ENCODE peak calls at places on chromosome 7, in seven cellular contexts. One of them, this sample, is unnamed.

GRCh38 chr7:105298439-105298894 is 90.3 kb downstream of the SRPK2 start:
- DNase-seq in lower lobe of right lung: no peak
- DNase-seq in bronchial epithelial cell: no peak
- DNase-seq in MM.1S: peak
- DNase-seq in brain microvascular endothelial cell: no peak
- DNase-seq in mesothelial cell of epicardium: no peak
- DNase-seq in HepG2: no peak
- DNase-seq in this sample: no peak

GRCh38 chr7:67455508-67455907 is 458.9 kb downstream of the TYW1 start:
- DNase-seq in lower lobe of right lung: no peak
- DNase-seq in bronchial epithelial cell: no peak
- DNase-seq in MM.1S: no peak
- DNase-seq in brain microvascular endothelial cell: no peak
- DNase-seq in mesothelial cell of epicardium: no peak
- DNase-seq in HepG2: no peak
- DNase-seq in this sample: no peak

GRCh38 chr7:127927339-127927679 is 103.9 kb downstream of the LRRC4 start:
- DNase-seq in lower lobe of right lung: no peak
- DNase-seq in bronchial epithelial cell: no peak
- DNase-seq in MM.1S: no peak
- DNase-seq in brain microvascular endothelial cell: peak
- DNase-seq in mesothelial cell of epicardium: no peak
- DNase-seq in HepG2: peak
- DNase-seq in this sample: no peak

GRCh38 chr7:112296416-112296815 is 89.9 kb downstream of the ZNF277 start:
- DNase-seq in lower lobe of right lung: no peak
- DNase-seq in bronchial epithelial cell: no peak
- DNase-seq in MM.1S: no peak
- DNase-seq in brain microvascular endothelial cell: peak
- DNase-seq in mesothelial cell of epicardium: no peak
- DNase-seq in HepG2: no peak
- DNase-seq in this sample: no peak

GRCh38 chr7:156614434-156615264 is 25.9 kb upstream of the RNF32 start:
- DNase-seq in lower lobe of right lung: no peak
- DNase-seq in bronchial epithelial cell: no peak
- DNase-seq in MM.1S: no peak
- DNase-seq in brain microvascular endothelial cell: no peak
- DNase-seq in mesothelial cell of epicardium: no peak
- DNase-seq in HepG2: peak
- DNase-seq in this sample: no peak

GRCh38 chr7:79529896-79530235 is 76.4 kb upstream of the MAGI2 start:
- DNase-seq in lower lobe of right lung: no peak
- DNase-seq in bronchial epithelial cell: peak
- DNase-seq in MM.1S: no peak
- DNase-seq in brain microvascular endothelial cell: no peak
- DNase-seq in mesothelial cell of epicardium: no peak
- DNase-seq in HepG2: no peak
- DNase-seq in this sample: no peak

GRCh38 chr7:47724335-47724982 is 142.5 kb upstream of the TNS3 start:
- DNase-seq in lower lobe of right lung: no peak
- DNase-seq in bronchial epithelial cell: peak
- DNase-seq in MM.1S: no peak
- DNase-seq in brain microvascular endothelial cell: peak
- DNase-seq in mesothelial cell of epicardium: no peak
- DNase-seq in HepG2: peak
- DNase-seq in this sample: no peak

GRCh38 chr7:116864084-116864483 is 1.7 kb downstream of the CAPZA2 start:
- DNase-seq in lower lobe of right lung: no peak
- DNase-seq in bronchial epithelial cell: no peak
- DNase-seq in MM.1S: no peak
- DNase-seq in brain microvascular endothelial cell: no peak
- DNase-seq in mesothelial cell of epicardium: no peak
- DNase-seq in HepG2: no peak
- DNase-seq in this sample: no peak

GRCh38 chr7:73725703-73726466 is 6.4 kb upstream of the STX1A start:
- DNase-seq in lower lobe of right lung: peak
- DNase-seq in bronchial epithelial cell: peak
- DNase-seq in MM.1S: peak
- DNase-seq in brain microvascular endothelial cell: peak
- DNase-seq in mesothelial cell of epicardium: peak
- DNase-seq in HepG2: peak
- DNase-seq in this sample: peak

GRCh38 chr7:101362334-101363195 is at the start of gene COL26A1:
- DNase-seq in lower lobe of right lung: peak
- DNase-seq in bronchial epithelial cell: no peak
- DNase-seq in MM.1S: no peak
- DNase-seq in brain microvascular endothelial cell: no peak
- DNase-seq in mesothelial cell of epicardium: peak
- DNase-seq in HepG2: no peak
- DNase-seq in this sample: peak

GRCh38 chr7:80060218-80060806 is 74.3 kb upstream of the GNAI1 start:
- DNase-seq in lower lobe of right lung: no peak
- DNase-seq in bronchial epithelial cell: peak
- DNase-seq in MM.1S: peak
- DNase-seq in brain microvascular endothelial cell: no peak
- DNase-seq in mesothelial cell of epicardium: no peak
- DNase-seq in HepG2: peak
- DNase-seq in this sample: no peak

GRCh38 chr7:158647475-158647792 is 57.2 kb downstream of the NCAPG2 start:
- DNase-seq in lower lobe of right lung: no peak
- DNase-seq in bronchial epithelial cell: no peak
- DNase-seq in MM.1S: no peak
- DNase-seq in brain microvascular endothelial cell: no peak
- DNase-seq in mesothelial cell of epicardium: no peak
- DNase-seq in HepG2: no peak
- DNase-seq in this sample: no peak

GRCh38 chr7:94444808-94445207 is 50.1 kb downstream of the COL1A2 start:
- DNase-seq in lower lobe of right lung: no peak
- DNase-seq in bronchial epithelial cell: no peak
- DNase-seq in MM.1S: no peak
- DNase-seq in brain microvascular endothelial cell: no peak
- DNase-seq in mesothelial cell of epicardium: no peak
- DNase-seq in HepG2: no peak
- DNase-seq in this sample: no peak

GRCh38 chr7:9983048-9983447 is 990.6 kb upstream of the PHF14 start:
- DNase-seq in lower lobe of right lung: no peak
- DNase-seq in bronchial epithelial cell: no peak
- DNase-seq in MM.1S: no peak
- DNase-seq in brain microvascular endothelial cell: no peak
- DNase-seq in mesothelial cell of epicardium: no peak
- DNase-seq in HepG2: no peak
- DNase-seq in this sample: no peak
- TF ChIP-seq CTCF in lower lobe of right lung: no peak
- TF ChIP-seq CTCF in bronchial epithelial cell: no peak
- TF ChIP-seq CTCF in MM.1S: no peak
- TF ChIP-seq CTCF in brain microvascular endothelial cell: no peak
- TF ChIP-seq CTCF in mesothelial cell of epicardium: no peak
- TF ChIP-seq CTCF in HepG2: no peak
- TF ChIP-seq CTCF in this sample: no peak

GRCh38 chr7:148611692-148612091 is 21.1 kb downstream of the C7orf33 start:
- DNase-seq in lower lobe of right lung: no peak
- DNase-seq in bronchial epithelial cell: no peak
- DNase-seq in MM.1S: no peak
- DNase-seq in brain microvascular endothelial cell: no peak
- DNase-seq in mesothelial cell of epicardium: no peak
- DNase-seq in HepG2: no peak
- DNase-seq in this sample: no peak
- TF ChIP-seq CTCF in lower lobe of right lung: no peak
- TF ChIP-seq CTCF in bronchial epithelial cell: no peak
- TF ChIP-seq CTCF in MM.1S: peak
- TF ChIP-seq CTCF in brain microvascular endothelial cell: no peak
- TF ChIP-seq CTCF in mesothelial cell of epicardium: no peak
- TF ChIP-seq CTCF in HepG2: peak
- TF ChIP-seq CTCF in this sample: no peak

GRCh38 chr7:2643386-2644229 is 11.8 kb downstream of the TTYH3 start:
- DNase-seq in lower lobe of right lung: no peak
- DNase-seq in bronchial epithelial cell: no peak
- DNase-seq in MM.1S: peak
- DNase-seq in brain microvascular endothelial cell: no peak
- DNase-seq in mesothelial cell of epicardium: no peak
- DNase-seq in HepG2: no peak
- DNase-seq in this sample: no peak
- TF ChIP-seq CTCF in lower lobe of right lung: peak
- TF ChIP-seq CTCF in bronchial epithelial cell: no peak
- TF ChIP-seq CTCF in MM.1S: peak
- TF ChIP-seq CTCF in brain microvascular endothelial cell: peak
- TF ChIP-seq CTCF in mesothelial cell of epicardium: no peak
- TF ChIP-seq CTCF in HepG2: no peak
- TF ChIP-seq CTCF in this sample: no peak

GRCh38 chr7:43942997-43943701 is 16.9 kb downstream of the UBE2D4 start:
- DNase-seq in lower lobe of right lung: no peak
- DNase-seq in bronchial epithelial cell: peak
- DNase-seq in MM.1S: no peak
- DNase-seq in brain microvascular endothelial cell: no peak
- DNase-seq in mesothelial cell of epicardium: no peak
- DNase-seq in HepG2: no peak
- DNase-seq in this sample: no peak
- TF ChIP-seq CTCF in lower lobe of right lung: no peak
- TF ChIP-seq CTCF in bronchial epithelial cell: peak
- TF ChIP-seq CTCF in MM.1S: no peak
- TF ChIP-seq CTCF in brain microvascular endothelial cell: peak
- TF ChIP-seq CTCF in mesothelial cell of epicardium: no peak
- TF ChIP-seq CTCF in HepG2: peak
- TF ChIP-seq CTCF in this sample: no peak

GRCh38 chr7:665751-666453 is 60.6 kb upstream of the DNAAF5 start:
- DNase-seq in lower lobe of right lung: no peak
- DNase-seq in bronchial epithelial cell: no peak
- DNase-seq in MM.1S: no peak
- DNase-seq in brain microvascular endothelial cell: no peak
- DNase-seq in mesothelial cell of epicardium: no peak
- DNase-seq in HepG2: no peak
- DNase-seq in this sample: no peak
- TF ChIP-seq CTCF in lower lobe of right lung: no peak
- TF ChIP-seq CTCF in bronchial epithelial cell: no peak
- TF ChIP-seq CTCF in MM.1S: no peak
- TF ChIP-seq CTCF in brain microvascular endothelial cell: peak
- TF ChIP-seq CTCF in mesothelial cell of epicardium: no peak
- TF ChIP-seq CTCF in HepG2: peak
- TF ChIP-seq CTCF in this sample: no peak

GRCh38 chr7:155524018-155524556 is 22.3 kb downstream of the CNPY1 start:
- DNase-seq in lower lobe of right lung: no peak
- DNase-seq in bronchial epithelial cell: no peak
- DNase-seq in MM.1S: no peak
- DNase-seq in brain microvascular endothelial cell: no peak
- DNase-seq in mesothelial cell of epicardium: no peak
- DNase-seq in HepG2: no peak
- DNase-seq in this sample: no peak
- TF ChIP-seq CTCF in lower lobe of right lung: no peak
- TF ChIP-seq CTCF in bronchial epithelial cell: no peak
- TF ChIP-seq CTCF in MM.1S: no peak
- TF ChIP-seq CTCF in brain microvascular endothelial cell: no peak
- TF ChIP-seq CTCF in mesothelial cell of epicardium: no peak
- TF ChIP-seq CTCF in HepG2: peak
- TF ChIP-seq CTCF in this sample: no peak

GRCh38 chr7:42639930-42640329 is 271.9 kb downstream of the C7orf25 start:
- DNase-seq in lower lobe of right lung: no peak
- DNase-seq in bronchial epithelial cell: no peak
- DNase-seq in MM.1S: no peak
- DNase-seq in brain microvascular endothelial cell: no peak
- DNase-seq in mesothelial cell of epicardium: no peak
- DNase-seq in HepG2: no peak
- DNase-seq in this sample: no peak
- TF ChIP-seq CTCF in lower lobe of right lung: no peak
- TF ChIP-seq CTCF in bronchial epithelial cell: peak
- TF ChIP-seq CTCF in MM.1S: no peak
- TF ChIP-seq CTCF in brain microvascular endothelial cell: peak
- TF ChIP-seq CTCF in mesothelial cell of epicardium: no peak
- TF ChIP-seq CTCF in HepG2: no peak
- TF ChIP-seq CTCF in this sample: no peak

GRCh38 chr7:129825005-129825553 is 127.7 kb downstream of the UBE2H start:
- DNase-seq in lower lobe of right lung: peak
- DNase-seq in bronchial epithelial cell: peak
- DNase-seq in MM.1S: peak
- DNase-seq in brain microvascular endothelial cell: no peak
- DNase-seq in mesothelial cell of epicardium: no peak
- DNase-seq in HepG2: peak
- DNase-seq in this sample: peak
- TF ChIP-seq CTCF in lower lobe of right lung: no peak
- TF ChIP-seq CTCF in bronchial epithelial cell: peak
- TF ChIP-seq CTCF in MM.1S: peak
- TF ChIP-seq CTCF in brain microvascular endothelial cell: peak
- TF ChIP-seq CTCF in mesothelial cell of epicardium: no peak
- TF ChIP-seq CTCF in HepG2: no peak
- TF ChIP-seq CTCF in this sample: no peak

DNA sequence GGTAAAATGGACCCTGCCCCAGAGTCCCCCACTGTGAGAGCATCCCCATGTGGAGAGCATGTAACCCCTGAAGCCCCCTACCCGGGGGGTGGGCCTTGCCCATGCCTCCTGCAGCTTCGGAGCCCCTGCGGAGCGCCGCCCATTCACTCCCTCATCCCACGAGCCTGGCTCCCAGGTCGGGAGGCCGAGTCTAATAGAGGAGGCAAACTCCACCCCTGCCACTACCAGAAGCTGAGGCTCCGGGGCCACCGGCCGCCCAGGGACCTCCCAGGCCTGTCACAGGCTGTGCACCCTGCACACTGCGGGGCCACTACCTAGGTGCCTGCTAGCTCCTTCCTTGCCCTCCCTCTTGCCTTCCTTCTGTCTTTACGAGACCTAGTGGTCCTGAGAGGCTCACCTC is 17.4 kb downstream of the WDR86 start:
- DNase-seq in lower lobe of right lung: peak
- DNase-seq in bronchial epithelial cell: no peak
- DNase-seq in MM.1S: no peak
- DNase-seq in brain microvascular endothelial cell: no peak
- DNase-seq in mesothelial cell of epicardium: no peak
- DNase-seq in HepG2: no peak
- DNase-seq in this sample: no peak
- TF ChIP-seq CTCF in lower lobe of right lung: no peak
- TF ChIP-seq CTCF in bronchial epithelial cell: no peak
- TF ChIP-seq CTCF in MM.1S: no peak
- TF ChIP-seq CTCF in brain microvascular endothelial cell: no peak
- TF ChIP-seq CTCF in mesothelial cell of epicardium: no peak
- TF ChIP-seq CTCF in HepG2: no peak
- TF ChIP-seq CTCF in this sample: no peak

This sample was measured in neural crest cell.